ENCODE peak calls at places on chromosomes 3 and 15, in five cellular contexts. D is H9, S is dorsolateral prefrontal cortex, K is AG04450, T is colonic mucosa. X is an unnamed sample.

GRCh38 chr3:153426803-153427202 is 264.8 kb downstream of the RAP2B start:
- DNase-seq in T (no peak), D (no peak), K (no peak), S (no peak), X (no peak)

GRCh38 chr3:72338082-72338941 is 509.9 kb downstream of the SHQ1 start:
- DNase-seq in D (no peak), K (no peak), T (no peak), S (no peak), X (peak)

GRCh38 chr3:4284865-4285264 is 18.3 kb upstream of the SETMAR start:
- DNase-seq in K (no peak), S (no peak), T (no peak), D (no peak), X (no peak)

GRCh38 chr3:115272036-115272824 is 125.1 kb upstream of the ZBTB20 start:
- DNase-seq in T (no peak), D (no peak), K (peak), S (no peak), X (no peak)

GRCh38 chr3:158685151-158685550 is 12.7 kb upstream of the LXN start:
- DNase-seq in S (no peak), K (no peak), T (no peak), D (no peak), X (no peak)

GRCh38 chr15:74809242-74809641 is 3.4 kb upstream of the LMAN1L start:
- DNase-seq in S (no peak), T (no peak), D (no peak), K (no peak), X (no peak)

GRCh38 chr15:63473999-63474809 is 30.2 kb upstream of the USP3 start:
- DNase-seq in T (peak), S (no peak), D (peak), K (peak), X (no peak)

GRCh38 chr15:93005133-93005532 is 83.9 kb downstream of the RGMA start:
- DNase-seq in K (no peak), D (no peak), S (no peak), T (no peak), X (no peak)

GRCh38 chr3:185270262-185270955 is 16.6 kb upstream of the EHHADH start:
- DNase-seq in K (no peak), D (peak), S (no peak), T (peak), X (no peak)

GRCh38 chr15:73902121-73903020 is 23.9 kb upstream of the LOXL1 start:
- DNase-seq in D (no peak), K (no peak), S (no peak), T (no peak), X (no peak)

GRCh38 chr15:45773149-45773548 is 138.3 kb downstream of the SQOR start:
- DNase-seq in T (no peak), K (no peak), D (no peak), S (no peak), X (no peak)

GRCh38 chr3:57176045-57176444 is 10.9 kb upstream of the IL17RD start:
- DNase-seq in S (no peak), T (no peak), D (no peak), K (no peak), X (no peak)

GRCh38 chr15:43255376-43255775 is 11.4 kb downstream of the TGM5 start:
- DNase-seq in D (no peak), T (no peak), K (no peak), S (no peak), X (peak)

GRCh38 chr15:100253640-100254039 is 88.1 kb downstream of the ADAMTS17 start:
- DNase-seq in S (no peak), T (no peak), D (no peak), K (no peak), X (peak)

GRCh38 chr3:169966951-169967915 is 626 bp downstream of the SEC62 start:
- DNase-seq in D (no peak), S (peak), T (peak), K (peak), X (peak)

GRCh38 chr15:26028086-26028740 is 165.1 kb upstream of the ATP10A start:
- DNase-seq in K (no peak), T (no peak), D (no peak), S (no peak), X (no peak)

GRCh38 chr15:70617076-70617910 is 146.1 kb downstream of the UACA start:
- DNase-seq in S (no peak), T (no peak), K (no peak), D (no peak), X (no peak)

GRCh38 chr3:149120051-149120972 is 9.1 kb upstream of the HPS3 start:
- DNase-seq in S (no peak), K (peak), D (no peak), T (no peak), X (no peak)

GRCh38 chr15:101045835-101046691 is 126.9 kb downstream of the LRRK1 start:
- DNase-seq in K (no peak), D (peak), T (peak), S (no peak), X (peak)

GRCh38 chr3:45950686-45951600 is 7.7 kb downstream of the CXCR6 start:
- DNase-seq in D (no peak), T (no peak), K (no peak), S (no peak), X (peak)

GRCh38 chr3:45988804-45989203 is 6.8 kb downstream of the FYCO1 start:
- DNase-seq in S (no peak), K (no peak), D (no peak), T (no peak), X (no peak)

GRCh38 chr3:138423316-138423715 is 11.1 kb upstream of the ESYT3 start:
- DNase-seq in K (no peak), T (no peak), D (no peak), S (no peak), X (no peak)

GRCh38 chr3:138429665-138430064 is 4.8 kb upstream of the ESYT3 start:
- DNase-seq in T (no peak), K (no peak), D (no peak), S (no peak), X (no peak)

DNA sequence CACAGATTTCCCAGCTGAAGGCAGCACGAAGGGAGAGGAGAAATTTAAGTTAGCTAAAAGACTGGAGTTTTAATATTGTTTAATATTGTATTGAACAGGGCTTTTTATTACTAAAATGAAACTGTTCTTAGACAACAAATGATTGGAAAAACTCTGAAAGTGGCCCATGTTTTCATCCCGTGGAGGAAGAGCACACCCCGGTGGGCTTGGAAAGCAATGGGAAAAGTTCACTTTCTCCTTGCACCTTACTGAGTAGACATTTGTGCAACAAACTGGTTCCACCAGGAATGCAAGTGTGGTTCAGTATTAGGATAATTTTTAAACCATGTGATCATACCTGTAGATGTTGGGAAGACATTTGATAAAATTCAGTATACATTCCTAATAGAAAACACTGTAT is 8.2 kb upstream of the ESYT3 start:
- DNase-seq in K (no peak), S (no peak), D (no peak), T (no peak), X (no peak)
- TF ChIP-seq CTCF in K (peak), S (peak), D (peak), T (no peak), X (no peak)

DNA sequence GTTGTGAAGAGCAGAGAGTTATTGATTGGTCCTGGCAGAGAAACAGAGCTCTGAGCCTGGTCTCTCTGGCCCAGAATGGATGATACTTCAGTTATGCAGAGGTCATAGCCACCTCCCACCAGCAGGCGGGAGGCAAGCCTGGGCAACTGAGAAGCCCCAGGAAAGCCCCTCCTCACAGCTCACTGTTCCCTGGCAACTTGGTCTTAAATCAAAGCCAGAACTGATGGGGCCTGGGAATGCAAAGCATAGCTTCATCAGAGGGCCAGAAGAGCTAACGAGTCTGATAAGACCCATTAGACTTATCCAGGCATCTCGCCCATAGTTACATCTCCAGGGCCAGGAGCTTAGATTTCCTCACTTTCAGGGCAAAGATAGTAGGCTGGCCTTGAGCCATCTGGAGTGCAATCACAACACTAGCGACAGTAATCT is 5.5 kb upstream of the COLQ start:
- DNase-seq in S (no peak), D (peak), T (no peak), K (no peak), X (peak)
- TF ChIP-seq CTCF in S (no peak), D (peak), T (no peak), K (peak), X (no peak)

GRCh38 chr3:129938140-129938930 is 36.2 kb upstream of the TRH start:
- DNase-seq in D (no peak), S (no peak), T (no peak), K (no peak), X (no peak)
- TF ChIP-seq CTCF in D (peak), S (no peak), T (no peak), K (peak), X (no peak)

GRCh38 chr3:127342735-127343134 is 54.9 kb upstream of the PRR20G start:
- DNase-seq in D (peak), K (no peak), S (no peak), T (no peak), X (no peak)
- TF ChIP-seq CTCF in D (peak), K (peak), S (no peak), T (no peak), X (no peak)

GRCh38 chr3:160577551-160578195 is 12.3 kb upstream of the KPNA4 start:
- DNase-seq in S (no peak), T (no peak), D (no peak), K (no peak), X (no peak)
- TF ChIP-seq CTCF in S (no peak), T (no peak), D (peak), K (peak), X (no peak)

GRCh38 chr3:150124142-150124541 is 153.4 kb upstream of the PFN2 start:
- DNase-seq in K (no peak), D (no peak), S (no peak), T (no peak), X (no peak)
- TF ChIP-seq CTCF in K (no peak), D (no peak), S (no peak), T (no peak), X (no peak)

GRCh38 chr3:48088749-48089466 is 72.7 kb upstream of the MAP4 start:
- DNase-seq in K (peak), S (peak), T (peak), D (peak), X (peak)
- TF ChIP-seq CTCF in K (no peak), S (peak), T (no peak), D (peak), X (no peak)

GRCh38 chr3:68861521-68861920 is 70.8 kb downstream of the TAFA4 start:
- DNase-seq in K (no peak), S (no peak), D (no peak), T (no peak), X (no peak)

GRCh38 chr3:68866157-68866556 is 66.2 kb downstream of the TAFA4 start:
- DNase-seq in D (no peak), T (no peak), S (no peak), K (no peak), X (no peak)
- TF ChIP-seq CTCF in D (peak), T (no peak), S (no peak), K (no peak), X (no peak)

GRCh38 chr3:147391726-147392082 is 14.6 kb downstream of the ZIC4 start:
- DNase-seq in D (no peak), K (no peak), S (no peak), T (no peak), X (no peak)

GRCh38 chr3:147387550-147388394 is 18.6 kb downstream of the ZIC4 start:
- DNase-seq in T (no peak), S (peak), K (no peak), D (no peak), X (peak)

GRCh38 chr3:147390589-147391569 is 15.5 kb downstream of the ZIC4 start:
- DNase-seq in D (no peak), T (no peak), K (no peak), S (peak), X (no peak)

GRCh38 chr3:147388395-147389264 is 17.7 kb downstream of the ZIC4 start:
- DNase-seq in T (no peak), D (no peak), S (peak), K (no peak), X (peak)

GRCh38 chr3:147389265-147390175 is 16.8 kb downstream of the ZIC4 start:
- DNase-seq in T (no peak), K (no peak), S (peak), D (no peak), X (no peak)
- TF ChIP-seq CTCF in T (no peak), K (no peak), S (no peak), D (no peak), X (no peak)

GRCh38 chr3:52891615-52892081 is 5.7 kb downstream of the STIMATE start:
- DNase-seq in T (no peak), S (no peak), K (peak), D (no peak), X (no peak)

GRCh38 chr3:52892290-52892624 is 5.1 kb downstream of the STIMATE start:
- DNase-seq in K (no peak), T (no peak), S (no peak), D (no peak), X (no peak)

GRCh38 chr3:52893723-52894122 is 3.6 kb downstream of the STIMATE start:
- DNase-seq in D (no peak), T (no peak), K (no peak), S (no peak), X (no peak)

GRCh38 chr3:52891164-52891563 is 6.2 kb downstream of the STIMATE start:
- DNase-seq in T (no peak), D (no peak), K (no peak), S (no peak), X (no peak)

GRCh38 chr3:52892625-52893311 is 4.6 kb downstream of the STIMATE start:
- DNase-seq in D (no peak), T (no peak), K (no peak), S (no peak), X (no peak)
- TF ChIP-seq CTCF in D (peak), T (no peak), K (no peak), S (no peak), X (no peak)